ENCODE peak calls at places on chromosomes 12 and 14, in five cellular contexts. One of them, this sample, is unnamed.

GRCh38 chr12:5051913-5052312 is 8.2 kb downstream of the KCNA5 start:
- DNase-seq in HepG2: no peak
- DNase-seq in K562: no peak
- DNase-seq in HCT116: no peak
- DNase-seq in IMR-90: no peak
- DNase-seq in this sample: no peak

GRCh38 chr12:5023842-5024241 is 19.8 kb upstream of the KCNA5 start:
- DNase-seq in IMR-90: no peak
- DNase-seq in K562: no peak
- DNase-seq in HCT116: no peak
- DNase-seq in HepG2: no peak
- DNase-seq in this sample: no peak

GRCh38 chr12:127811988-127812387 is 455.0 kb upstream of the TMEM132C start:
- DNase-seq in HCT116: no peak
- DNase-seq in HepG2: no peak
- DNase-seq in IMR-90: no peak
- DNase-seq in K562: no peak
- DNase-seq in this sample: no peak

GRCh38 chr12:112190626-112191025 is 65.3 kb downstream of the TRAFD1 start:
- DNase-seq in K562: no peak
- DNase-seq in HCT116: no peak
- DNase-seq in IMR-90: no peak
- DNase-seq in HepG2: no peak
- DNase-seq in this sample: no peak

GRCh38 chr12:118164798-118165486 is 29.0 kb downstream of the PEBP1 start:
- DNase-seq in K562: peak; percentile 25
- DNase-seq in IMR-90: peak; percentile 33
- DNase-seq in HepG2: peak; percentile 10
- DNase-seq in HCT116: peak; percentile 18
- DNase-seq in this sample: peak; percentile 53

GRCh38 chr12:2240984-2241383 is 188.2 kb downstream of the CACNA1C start:
- DNase-seq in HepG2: no peak
- DNase-seq in K562: no peak
- DNase-seq in HCT116: no peak
- DNase-seq in IMR-90: peak; percentile 36
- DNase-seq in this sample: no peak

GRCh38 chr12:57243521-57244305 is 7.3 kb downstream of the STAC3 start:
- DNase-seq in IMR-90: peak; percentile 56
- DNase-seq in HCT116: peak; percentile 74
- DNase-seq in HepG2: peak; percentile 54
- DNase-seq in K562: peak; percentile 76
- DNase-seq in this sample: peak; percentile 68

GRCh38 chr12:532908-533565 is 73.3 kb downstream of the B4GALNT3 start:
- DNase-seq in HCT116: no peak
- DNase-seq in K562: no peak
- DNase-seq in IMR-90: peak; percentile 64
- DNase-seq in HepG2: no peak
- DNase-seq in this sample: no peak

GRCh38 chr12:27261866-27262265 is 17.8 kb downstream of the STK38L start:
- DNase-seq in HCT116: no peak
- DNase-seq in K562: no peak
- DNase-seq in IMR-90: peak; percentile 57
- DNase-seq in HepG2: no peak
- DNase-seq in this sample: no peak

GRCh38 chr12:120394483-120395367 is 25.8 kb upstream of the MSI1 start:
- DNase-seq in IMR-90: no peak
- DNase-seq in K562: no peak
- DNase-seq in HepG2: no peak
- DNase-seq in HCT116: no peak
- DNase-seq in this sample: no peak

GRCh38 chr12:56694161-56694560 is 6.1 kb upstream of the PTGES3 start:
- DNase-seq in HCT116: no peak
- DNase-seq in HepG2: no peak
- DNase-seq in IMR-90: no peak
- DNase-seq in K562: no peak
- DNase-seq in this sample: no peak

GRCh38 chr12:44589697-44590096 is 286.4 kb downstream of the NELL2 start:
- DNase-seq in HepG2: no peak
- DNase-seq in K562: no peak
- DNase-seq in IMR-90: no peak
- DNase-seq in HCT116: no peak
- DNase-seq in this sample: no peak

GRCh38 chr12:61993734-61994345 is 266.4 kb upstream of the USP15 start:
- DNase-seq in HCT116: peak; percentile 48
- DNase-seq in IMR-90: peak; percentile 6
- DNase-seq in K562: peak; percentile 7
- DNase-seq in HepG2: peak; percentile 14
- DNase-seq in this sample: peak; percentile 9

GRCh38 chr12:113266106-113266895 is 45.0 kb downstream of the TPCN1 start:
- DNase-seq in IMR-90: no peak
- DNase-seq in K562: no peak
- DNase-seq in HepG2: no peak
- DNase-seq in HCT116: no peak
- DNase-seq in this sample: no peak

GRCh38 chr12:111174283-111175108 is 194.4 kb downstream of the PHETA1 start:
- DNase-seq in IMR-90: no peak
- DNase-seq in HepG2: no peak
- DNase-seq in HCT116: peak; percentile 4
- DNase-seq in K562: peak; percentile 38
- DNase-seq in this sample: no peak

GRCh38 chr12:13725049-13725448 is 256.4 kb downstream of the GRIN2B start:
- DNase-seq in HepG2: no peak
- DNase-seq in IMR-90: no peak
- DNase-seq in HCT116: no peak
- DNase-seq in K562: no peak
- DNase-seq in this sample: no peak

GRCh38 chr12:95663525-95663924 is 112.2 kb upstream of the USP44 start:
- DNase-seq in IMR-90: no peak
- DNase-seq in K562: no peak
- DNase-seq in HCT116: no peak
- DNase-seq in HepG2: peak; percentile 23
- DNase-seq in this sample: peak; percentile 97

GRCh38 chr12:47308672-47309071 is 228.9 kb upstream of the AMIGO2 start:
- DNase-seq in K562: no peak
- DNase-seq in IMR-90: no peak
- DNase-seq in HepG2: no peak
- DNase-seq in HCT116: no peak
- DNase-seq in this sample: no peak

GRCh38 chr12:73308747-73309146 is 1036.6 kb downstream of the TRHDE start:
- DNase-seq in IMR-90: no peak
- DNase-seq in HepG2: no peak
- DNase-seq in HCT116: peak; percentile 10
- DNase-seq in K562: no peak
- DNase-seq in this sample: no peak

GRCh38 chr14:58768977-58769376 is 131.2 kb downstream of the DACT1 start:
- DNase-seq in K562: no peak
- DNase-seq in HCT116: no peak
- DNase-seq in IMR-90: no peak
- DNase-seq in HepG2: no peak
- DNase-seq in this sample: no peak

GRCh38 chr14:73810478-73811163 is 41.0 kb upstream of the PTGR2 start:
- DNase-seq in IMR-90: no peak
- DNase-seq in K562: no peak
- DNase-seq in HepG2: no peak
- DNase-seq in HCT116: no peak
- DNase-seq in this sample: no peak

GRCh38 chr12:88522961-88523360 is 57.3 kb downstream of the KITLG start:
- DNase-seq in K562: no peak
- DNase-seq in HepG2: no peak
- DNase-seq in IMR-90: no peak
- DNase-seq in HCT116: no peak
- DNase-seq in this sample: no peak

GRCh38 chr14:105453847-105454246 is 20.8 kb upstream of the CRIP2 start:
- DNase-seq in HCT116: no peak
- DNase-seq in IMR-90: no peak
- DNase-seq in K562: no peak
- DNase-seq in HepG2: no peak
- DNase-seq in this sample: no peak

GRCh38 chr12:64583395-64584172 is 26.7 kb upstream of the RASSF3 start:
- DNase-seq in HepG2: no peak
- DNase-seq in HCT116: no peak
- DNase-seq in IMR-90: peak; percentile 28
- DNase-seq in K562: no peak
- DNase-seq in this sample: peak; percentile 90

DNA sequence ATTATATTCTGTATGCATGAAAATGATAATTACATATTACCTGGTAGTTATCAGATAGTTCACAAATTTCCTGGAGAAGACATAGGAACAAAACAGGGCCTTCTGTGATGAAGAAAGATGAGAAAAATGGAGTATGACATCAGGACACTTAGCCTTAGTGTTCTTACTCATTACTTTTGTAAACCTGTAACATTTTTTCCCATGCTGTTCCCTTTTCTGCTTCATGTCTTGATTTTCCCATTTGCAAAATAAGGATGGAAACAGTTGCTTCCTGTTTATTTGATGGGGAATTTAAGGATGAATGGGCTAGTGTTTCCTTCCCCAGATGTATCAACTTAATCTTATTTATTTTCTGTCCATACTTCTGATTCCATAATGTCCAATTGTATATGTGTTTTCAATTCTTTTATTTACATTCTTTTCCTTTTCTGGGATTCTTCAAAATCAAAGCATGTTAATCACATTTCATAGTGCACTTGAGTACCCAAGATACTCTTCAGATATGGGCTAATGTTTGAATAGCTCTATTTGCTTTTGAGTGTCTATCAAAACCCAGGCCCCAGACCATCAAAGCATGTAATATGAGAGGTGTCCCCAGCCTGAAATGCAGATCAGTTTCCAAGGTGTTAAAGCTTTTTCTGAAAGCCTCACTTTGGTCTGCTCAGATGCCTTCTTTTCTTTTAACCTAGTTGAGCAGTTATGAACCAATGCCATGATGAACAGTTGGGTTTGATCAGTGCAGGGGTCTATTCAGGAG is 260.5 kb downstream of the RAD51B start:
- DNase-seq in HepG2: peak; percentile 62
- DNase-seq in HCT116: no peak
- DNase-seq in IMR-90: peak; percentile 47
- DNase-seq in K562: no peak
- DNase-seq in this sample: peak; percentile 28
- TF ChIP-seq POLR2A in HepG2: no peak
- TF ChIP-seq POLR2A in HCT116: no peak
- TF ChIP-seq POLR2A in IMR-90: no peak
- TF ChIP-seq POLR2A in K562: no peak
- TF ChIP-seq POLR2A in this sample: no peak

GRCh38 chr12:42468341-42468821 is 121.2 kb downstream of the PRICKLE1 start:
- DNase-seq in HCT116: no peak
- DNase-seq in HepG2: no peak
- DNase-seq in K562: no peak
- DNase-seq in IMR-90: no peak
- DNase-seq in this sample: no peak
- H3K9ac ChIP-seq in HCT116: no peak overlapping the region
- H3K9ac ChIP-seq in HepG2: no peak overlapping the region
- H3K9ac ChIP-seq in K562: no peak overlapping the region
- H3K9ac ChIP-seq in IMR-90: no peak overlapping the region
- H3K9ac ChIP-seq in this sample: no peak overlapping the region

GRCh38 chr12:25249951-25250738 is 584 bp downstream of the KRAS start:
- DNase-seq in K562: peak; percentile 55
- DNase-seq in IMR-90: peak; percentile 20
- DNase-seq in HepG2: no peak
- DNase-seq in HCT116: no peak
- DNase-seq in this sample: peak; percentile 53

GRCh38 chr12:25248732-25249131 is 2.0 kb downstream of the KRAS start:
- DNase-seq in K562: no peak
- DNase-seq in HepG2: no peak
- DNase-seq in IMR-90: no peak
- DNase-seq in HCT116: no peak
- DNase-seq in this sample: no peak

GRCh38 chr12:25251749-25252148 is 1.0 kb upstream of the KRAS start:
- DNase-seq in HCT116: no peak
- DNase-seq in K562: no peak
- DNase-seq in HepG2: no peak
- DNase-seq in IMR-90: no peak
- DNase-seq in this sample: no peak

GRCh38 chr12:25252946-25253345 is 2.2 kb upstream of the KRAS start:
- DNase-seq in HepG2: no peak
- DNase-seq in IMR-90: no peak
- DNase-seq in K562: no peak
- DNase-seq in HCT116: no peak
- DNase-seq in this sample: no peak

DNA sequence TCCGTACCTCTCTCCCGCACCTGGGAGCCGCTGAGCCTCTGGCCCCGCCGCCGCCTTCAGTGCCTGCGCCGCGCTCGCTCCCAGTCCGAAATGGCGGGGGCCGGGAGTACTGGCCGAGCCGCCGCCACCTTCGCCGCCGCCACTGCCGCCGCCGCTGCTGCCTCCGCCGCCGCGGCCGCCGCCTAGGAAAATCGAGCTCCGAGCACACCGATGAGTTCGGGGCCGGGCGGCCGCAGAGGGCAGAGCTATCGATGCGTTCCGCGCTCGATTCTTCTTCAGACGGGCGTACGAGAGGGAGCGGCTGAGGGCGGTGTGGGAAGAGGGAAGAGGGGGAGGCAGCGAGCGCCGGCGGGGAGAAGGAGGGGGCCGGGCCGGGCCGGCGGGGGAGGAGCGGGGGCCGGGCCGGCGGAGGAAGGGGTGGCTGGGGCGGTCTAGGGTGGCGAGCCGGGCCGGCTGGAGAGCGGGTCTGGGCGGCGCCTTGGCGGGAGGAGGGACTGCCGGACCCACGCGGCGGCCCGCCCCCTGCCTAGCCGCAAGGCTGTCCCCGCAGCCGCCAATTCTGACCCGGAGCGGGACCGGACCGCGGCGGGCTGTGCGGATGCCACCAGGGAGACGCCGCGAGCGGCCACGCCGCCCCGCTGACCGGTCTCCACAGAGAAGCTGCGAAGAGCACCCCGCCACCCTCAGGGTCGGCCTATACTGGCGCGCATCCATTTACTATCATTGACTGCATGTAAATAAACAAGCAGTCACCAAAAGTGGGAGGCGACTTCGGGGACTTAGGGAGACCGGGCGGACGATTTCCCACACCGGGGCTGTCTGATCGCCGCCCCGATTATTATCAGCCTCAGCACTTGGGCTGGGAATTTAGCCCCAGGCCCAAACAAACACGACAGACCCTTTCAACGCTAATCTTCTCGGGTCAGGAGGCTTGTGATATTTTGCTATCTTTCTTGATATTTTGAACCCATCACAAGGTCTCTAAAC is at the start of gene KRAS:
- DNase-seq in K562: peak; percentile 90
- DNase-seq in HCT116: peak; percentile 88
- DNase-seq in HepG2: peak; percentile 88
- DNase-seq in IMR-90: peak; percentile 98
- DNase-seq in this sample: peak; percentile 97
- TF ChIP-seq POLR2A in K562: peak; percentile 60
- TF ChIP-seq POLR2A in HCT116: no peak
- TF ChIP-seq POLR2A in HepG2: no peak
- TF ChIP-seq POLR2A in IMR-90: peak; percentile 72
- TF ChIP-seq POLR2A in this sample: no peak

DNA sequence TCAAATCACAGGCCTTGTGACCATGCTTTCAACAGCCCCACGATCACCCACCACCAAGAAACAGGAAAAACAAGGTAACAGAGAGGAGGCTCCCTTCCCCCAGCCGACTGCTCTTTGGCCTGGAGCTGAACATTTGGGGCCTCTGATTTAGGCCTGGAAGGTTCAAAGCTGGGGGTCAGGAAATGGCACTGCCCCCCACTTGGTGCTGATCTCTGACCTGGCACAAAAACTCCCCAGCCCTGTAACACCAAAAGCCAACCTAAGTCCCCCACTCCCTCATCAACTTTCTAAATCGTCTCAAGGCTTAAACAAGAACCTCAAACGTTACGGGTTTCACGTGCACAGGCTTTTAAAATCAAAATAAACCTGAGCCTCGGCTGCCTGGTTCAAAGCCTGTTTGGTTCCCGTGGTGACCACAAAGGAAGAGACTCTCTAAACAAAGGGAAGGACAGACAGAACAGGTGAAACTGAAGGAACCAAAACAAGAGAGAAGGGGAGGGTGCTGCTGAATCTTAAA is 8.9 kb downstream of the ACTN1 start:
- DNase-seq in IMR-90: no peak
- DNase-seq in K562: no peak
- DNase-seq in HepG2: no peak
- DNase-seq in HCT116: no peak
- DNase-seq in this sample: peak; percentile 39
- H3K9ac ChIP-seq in IMR-90: peak overlapping the region; percentile 11
- H3K9ac ChIP-seq in K562: no peak overlapping the region
- H3K9ac ChIP-seq in HepG2: no peak overlapping the region
- H3K9ac ChIP-seq in HCT116: no peak overlapping the region
- H3K9ac ChIP-seq in this sample: peak overlapping the region; percentile 27

This sample was measured in endothelial cell of umbilical vein.